ENCODE peak calls at places on chromosomes 5 and 9, in five cellular contexts. Y is activated CD4-positive, alpha-beta T cell treated with anti-CD3 and anti-CD28 coated beads for 24 hours; A is non-pigmented ciliary epithelial cell; R is SW480; B is NCI-H2029 treated with DMSO at 0.1 percent for 48 hours. C is an unnamed sample.

GRCh38 chr9:124660341-124660801 is 110.7 kb downstream of the NR6A1 start:
- DNase-seq in Y (no peak), A (peak), B (peak), R (peak), C (peak)

GRCh38 chr5:74107899-74108298 is 481.9 kb downstream of the ARHGEF28 start:
- DNase-seq in A (no peak), R (no peak), B (no peak), Y (no peak), C (no peak)

GRCh38 chr5:148011407-148012124 is 52.2 kb upstream of the SPINK5 start:
- DNase-seq in A (peak), R (peak), B (no peak), Y (no peak), C (no peak)

GRCh38 chr5:141677415-141677814 is 4.6 kb downstream of the ARAP3 start:
- DNase-seq in B (no peak), A (no peak), R (no peak), Y (no peak), C (no peak)

GRCh38 chr9:137611623-137612609 is 6.4 kb downstream of the ARRDC1 start:
- DNase-seq in R (peak), A (no peak), Y (no peak), B (peak), C (no peak)

GRCh38 chr5:131505237-131505908 is 129.7 kb downstream of the RAPGEF6 start:
- DNase-seq in B (no peak), Y (no peak), R (no peak), A (no peak), C (no peak)

GRCh38 chr9:7637073-7637472 is 162.5 kb downstream of the DMAC1 start:
- DNase-seq in Y (no peak), B (no peak), A (no peak), R (no peak), C (no peak)

GRCh38 chr9:137691648-137692357 is 73.0 kb downstream of the EHMT1 start:
- DNase-seq in B (peak), A (no peak), R (no peak), Y (no peak), C (no peak)

GRCh38 chr5:137833463-137833862 is 34.2 kb upstream of the MYOT start:
- DNase-seq in Y (no peak), A (peak), R (peak), B (no peak), C (no peak)

GRCh38 chr5:170216262-170216864 is 16.4 kb upstream of the C5orf58 start:
- DNase-seq in Y (no peak), B (peak), A (peak), R (peak), C (peak)

GRCh38 chr9:133992780-133993634 is 883 bp upstream of the VAV2 start:
- DNase-seq in Y (peak), R (peak), B (peak), A (peak), C (peak)

GRCh38 chr9:21762064-21762463 is 40.4 kb upstream of the MTAP start:
- DNase-seq in B (no peak), Y (no peak), A (no peak), R (no peak), C (no peak)

GRCh38 chr9:84846501-84847323 is 177.2 kb downstream of the NTRK2 start:
- DNase-seq in A (no peak), R (no peak), B (no peak), Y (no peak), C (no peak)

GRCh38 chr9:116482740-116483139 is 204.4 kb upstream of the TRIM32 start:
- DNase-seq in R (no peak), A (no peak), Y (no peak), B (peak), C (no peak)

GRCh38 chr5:147446528-147446927 is 63.3 kb downstream of the DPYSL3 start:
- DNase-seq in R (no peak), B (no peak), Y (no peak), A (no peak), C (no peak)

GRCh38 chr5:84724683-84725082 is 340.0 kb upstream of the EDIL3 start:
- DNase-seq in B (no peak), A (peak), Y (no peak), R (no peak), C (no peak)

GRCh38 chr5:318931-319601 is 2.4 kb upstream of the AHRR start:
- DNase-seq in B (no peak), R (peak), Y (no peak), A (no peak), C (no peak)

GRCh38 chr9:126763130-126763764 is 41.6 kb upstream of the ZBTB43 start:
- DNase-seq in R (peak), A (no peak), B (no peak), Y (no peak), C (no peak)

GRCh38 chr9:130010151-130010988 is 32.6 kb downstream of the FNBP1 start:
- DNase-seq in Y (peak), R (no peak), B (no peak), A (no peak), C (peak)

GRCh38 chr5:142863856-142864255 is 93.7 kb downstream of the ARHGAP26 start:
- DNase-seq in A (no peak), B (no peak), Y (no peak), R (no peak), C (no peak)

GRCh38 chr5:97525780-97526179 is 342.7 kb upstream of the RIOK2 start:
- DNase-seq in Y (no peak), B (no peak), R (no peak), A (no peak), C (no peak)

GRCh38 chr5:21823588-21823987 is 1029.6 kb downstream of the CDH12 start:
- DNase-seq in R (no peak), Y (no peak), A (no peak), B (no peak), C (no peak)

GRCh38 chr5:88674262-88675158 is 208.5 kb downstream of the MEF2C start:
- DNase-seq in A (no peak), Y (no peak), B (peak), R (peak), C (no peak)

GRCh38 chr9:83219154-83219923 is 156.4 kb upstream of the RASEF start:
- DNase-seq in A (peak), R (peak), B (peak), Y (no peak), C (no peak)

GRCh38 chr5:66333192-66333591 is 189.1 kb downstream of the SREK1 start:
- DNase-seq in B (no peak), A (no peak), Y (no peak), R (no peak), C (no peak)

GRCh38 chr9:114779352-114779845 is 26.4 kb downstream of the TNFSF15 start:
- DNase-seq in R (peak), A (no peak), B (peak), Y (no peak), C (no peak)

GRCh38 chr9:126162611-126163381 is 163.8 kb upstream of the MVB12B start:
- DNase-seq in Y (no peak), R (no peak), A (no peak), B (no peak), C (no peak)

GRCh38 chr5:176536132-176536901 is 885 bp downstream of the RNF44 start:
- DNase-seq in B (peak), Y (peak), A (peak), R (peak), C (peak)

GRCh38 chr9:129889461-129889935 is 54.2 kb downstream of the USP20 start:
- DNase-seq in B (no peak), Y (no peak), R (no peak), A (no peak), C (no peak)